ENCODE peak calls at places on chromosomes 2 and 18, in seven cellular contexts. J is naive thymus-derived CD4-positive, alpha-beta T cell; W is cardiac muscle cell; Y is GM23248; K is A549; N is fibroblast of lung; E is CD8-positive, alpha-beta memory T cell. M is an unnamed sample.
A peak's percentile ranks its signal among the peaks of the same experiment; 100 is the strongest.

GRCh38 chr2:216700088-216700567 is 4.8 kb upstream of the IGFBP5 start:
- DNase-seq in J (no peak), Y (no peak), N (no peak), E (no peak), W (no peak), K (no peak), M (no peak)

GRCh38 chr18:2518473-2518872 is 52.8 kb downstream of the METTL4 start:
- DNase-seq in K (no peak), W (no peak), Y (no peak), N (no peak), J (no peak), E (no peak), M (no peak)

GRCh38 chr2:229164545-229165249 is 106.4 kb downstream of the PID1 start:
- DNase-seq in K (no peak), J (no peak), Y (peak; percentile 49), N (peak; percentile 34), W (peak; percentile 28), E (no peak), M (no peak)

GRCh38 chr2:181037922-181038321 is 57.5 kb downstream of the UBE2E3 start:
- DNase-seq in E (no peak), K (no peak), W (peak; percentile 9), Y (peak; percentile 80), J (no peak), N (peak; percentile 83), M (peak; percentile 21)

GRCh38 chr2:11385222-11385621 is 40.8 kb upstream of the ROCK2 start:
- DNase-seq in Y (no peak), W (no peak), J (no peak), E (no peak), K (no peak), N (no peak), M (no peak)

GRCh38 chr2:75099521-75099922 is 99.8 kb downstream of the TACR1 start:
- DNase-seq in K (no peak), E (no peak), J (no peak), W (no peak), N (peak; percentile 44), Y (peak; percentile 54), M (no peak)

GRCh38 chr2:142824756-142825155 is 52.7 kb upstream of the KYNU start:
- DNase-seq in E (no peak), N (peak; percentile 34), J (no peak), K (no peak), Y (peak; percentile 28), W (no peak), M (no peak)

GRCh38 chr2:101558740-101559508 is 84.0 kb upstream of the RFX8 start:
- DNase-seq in K (no peak), E (no peak), W (peak; percentile 75), J (no peak), N (peak; percentile 74), Y (peak; percentile 75), M (peak; percentile 74)

GRCh38 chr2:206438196-206438727 is 5.1 kb upstream of the ADAM23 start:
- DNase-seq in Y (no peak), K (no peak), J (no peak), W (no peak), E (no peak), N (no peak), M (no peak)

GRCh38 chr2:10305715-10306114 is 3.0 kb downstream of the HPCAL1 start:
- DNase-seq in Y (no peak), N (no peak), K (no peak), W (no peak), J (peak; percentile 60), E (no peak), M (no peak)

GRCh38 chr2:174660984-174661675 is 63.5 kb upstream of the WIPF1 start:
- DNase-seq in N (no peak), Y (no peak), E (no peak), W (no peak), K (no peak), J (no peak), M (no peak)

GRCh38 chr18:3151379-3152264 is 68.1 kb downstream of the MYOM1 start:
- DNase-seq in W (peak; percentile 57), N (peak; percentile 20), J (peak; percentile 31), K (peak; percentile 17), Y (peak; percentile 62), E (no peak), M (no peak)

GRCh38 chr2:149587220-149587949 is at the start of gene MMADHC:
- DNase-seq in W (peak; percentile 98), J (peak; percentile 93), E (peak; percentile 90), Y (peak; percentile 99), K (peak; percentile 79), N (peak; percentile 96), M (peak; percentile 90)

GRCh38 chr2:222959358-222959757 is 92.6 kb upstream of the KCNE4 start:
- DNase-seq in Y (peak; percentile 97), J (no peak), E (no peak), W (peak; percentile 84), N (peak; percentile 92), K (peak; percentile 40), M (peak; percentile 72)

GRCh38 chr18:9082763-9083510 is 19.6 kb upstream of the NDUFV2 start:
- DNase-seq in W (no peak), N (no peak), E (peak; percentile 11), J (peak; percentile 41), Y (no peak), K (no peak), M (no peak)

GRCh38 chr2:6921321-6921922 is 4.2 kb downstream of the RNF144A start:
- DNase-seq in K (no peak), E (no peak), J (no peak), W (no peak), N (no peak), Y (no peak), M (no peak)

GRCh38 chr2:110101280-110101844 is 14.3 kb downstream of the MALL start:
- DNase-seq in Y (peak; percentile 99), N (peak; percentile 100), J (no peak), K (peak; percentile 68), W (peak; percentile 100), E (no peak), M (peak; percentile 98)

GRCh38 chr2:72109291-72109690 is 38.4 kb downstream of the CYP26B1 start:
- DNase-seq in N (no peak), K (no peak), Y (no peak), J (no peak), W (no peak), E (no peak), M (no peak)

GRCh38 chr2:150282821-150283309 is 204.6 kb downstream of the RND3 start:
- DNase-seq in E (no peak), Y (peak; percentile 30), W (peak; percentile 34), N (peak; percentile 32), K (no peak), J (no peak), M (no peak)

GRCh38 chr2:105335469-105335868 is 1.9 kb upstream of the C2orf49 start:
- DNase-seq in J (no peak), K (no peak), Y (no peak), W (no peak), E (no peak), N (no peak), M (no peak)

GRCh38 chr2:105337122-105338019 is at the start of gene C2orf49:
- DNase-seq in W (peak; percentile 90), E (peak; percentile 86), K (peak; percentile 62), J (peak; percentile 92), Y (peak; percentile 94), N (peak; percentile 81), M (peak; percentile 33)

GRCh38 chr2:105336786-105337121 is 586 bp upstream of the C2orf49 start:
- DNase-seq in J (no peak), Y (no peak), K (no peak), N (no peak), W (no peak), E (no peak), M (no peak)

GRCh38 chr2:105339414-105339813 is 2.1 kb downstream of the C2orf49 start:
- DNase-seq in Y (no peak), N (no peak), J (no peak), K (no peak), E (no peak), W (no peak), M (no peak)

DNA sequence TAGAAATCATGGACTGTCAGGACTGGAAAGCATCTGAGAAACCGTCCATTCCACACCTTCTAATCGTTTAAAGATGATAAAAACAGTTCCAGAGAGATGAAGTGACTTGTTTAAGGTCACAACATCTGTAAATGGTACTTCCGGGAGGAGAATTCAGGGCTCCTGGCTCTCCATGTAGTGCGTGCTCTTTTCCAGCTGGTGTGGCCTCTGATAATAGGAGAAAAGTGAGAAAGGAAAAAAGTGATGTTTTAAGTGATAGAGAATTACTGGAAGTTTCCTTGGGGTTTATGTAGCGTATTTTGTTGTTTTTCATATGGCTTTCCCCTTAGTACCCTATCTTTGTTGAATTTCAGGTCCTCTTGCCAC is 663 bp downstream of the C2orf49 start:
- DNase-seq in Y (peak; percentile 56), W (no peak), K (no peak), N (no peak), J (no peak), E (no peak), M (no peak)
- H3K4me3 ChIP-seq in Y (peak overlapping the region; percentile 82), W (peak overlapping the region; percentile 81), K (peak overlapping the region; percentile 97), N (peak overlapping the region; percentile 76), J (peak overlapping the region; percentile 83), E (peak overlapping the region; percentile 98), M (peak overlapping the region; percentile 96)

GRCh38 chr2:65922030-65922429 is 489.6 kb upstream of the SPRED2 start:
- DNase-seq in Y (no peak), N (no peak), W (no peak), K (no peak), J (no peak), E (no peak), M (no peak)
- H3K4me3 ChIP-seq in Y (no peak overlapping the region), N (no peak overlapping the region), W (no peak overlapping the region), K (no peak overlapping the region), J (no peak overlapping the region), E (no peak overlapping the region), M (no peak overlapping the region)

DNA sequence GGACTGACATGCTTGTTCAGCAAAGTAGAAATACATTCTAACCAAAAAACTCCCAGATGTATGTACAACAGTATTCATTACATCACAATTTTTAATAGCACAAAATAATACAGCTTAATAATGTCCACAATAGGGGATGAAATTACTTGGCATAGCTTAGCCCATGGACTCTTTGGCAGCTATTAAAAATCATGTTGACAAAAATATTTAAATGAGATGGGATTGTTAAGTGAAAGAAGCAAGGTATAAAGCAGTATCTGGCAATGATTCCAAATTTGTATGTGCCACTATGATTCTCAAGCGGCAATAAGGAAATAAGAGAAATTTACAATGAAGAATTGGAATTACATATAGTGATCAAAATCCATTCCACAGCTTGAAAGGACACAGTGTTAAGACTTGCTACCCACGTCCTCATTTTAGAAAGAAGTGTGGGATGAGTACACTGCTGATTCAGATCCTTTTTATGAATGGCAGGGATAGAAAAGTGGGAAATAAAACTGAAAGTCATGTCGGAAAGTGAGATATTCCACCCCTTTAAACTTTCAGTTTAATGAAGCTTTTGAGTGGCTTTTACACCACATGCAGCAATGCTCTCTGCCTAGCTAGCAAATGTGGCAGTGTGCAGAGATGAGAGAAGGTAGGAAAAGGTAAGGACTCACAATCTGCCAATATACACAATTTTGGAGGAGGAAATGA is 2.4 kb downstream of the GAREM1 start:
- DNase-seq in J (no peak), W (no peak), N (peak; percentile 1), Y (no peak), E (no peak), K (no peak), M (no peak)
- H3K4me3 ChIP-seq in J (no peak overlapping the region), W (peak overlapping the region; percentile 100), N (no peak overlapping the region), Y (no peak overlapping the region), E (no peak overlapping the region), K (no peak overlapping the region), M (no peak overlapping the region)

DNA sequence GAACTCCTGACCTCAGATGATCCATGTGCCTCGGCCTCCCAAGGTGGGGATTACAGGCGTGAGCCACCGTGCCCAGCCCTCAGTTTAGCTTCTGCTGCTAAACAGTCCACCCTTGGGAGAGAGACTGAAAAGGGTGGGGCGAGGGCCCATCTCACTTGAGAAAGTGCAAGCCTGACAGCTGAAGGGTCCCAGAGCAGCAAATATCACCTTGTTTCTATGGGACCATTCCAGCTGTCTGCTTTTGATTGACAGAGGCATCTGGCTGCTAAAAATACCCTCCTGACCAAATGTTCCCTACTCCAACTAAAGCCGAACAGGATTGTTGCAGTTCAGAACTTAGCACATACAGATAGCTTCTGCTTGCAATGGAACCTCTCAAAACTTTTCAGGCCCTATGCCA is 436 bp upstream of the SMYD1 start:
- DNase-seq in N (no peak), K (no peak), E (no peak), Y (no peak), J (no peak), W (no peak), M (no peak)
- H3K4me3 ChIP-seq in N (no peak overlapping the region), K (no peak overlapping the region), E (no peak overlapping the region), Y (no peak overlapping the region), J (no peak overlapping the region), W (peak overlapping the region; percentile 82), M (no peak overlapping the region)